ENCODE peak calls at places on chromosomes 11 and 22, in six cellular contexts. S is iPS DF 6.9, Q is BJ, T is SJCRH30, K is psoas muscle, E is testis. H is an unnamed sample. For H3K36me3, the result is how much of the 10 kb centered on the place peaks cover.

GRCh38 chr11:112961751-112962747 is 829 bp downstream of the NCAM1 start:
- DNase-seq in T (peak), K (peak), Q (no peak), S (no peak), E (peak), H (peak)

GRCh38 chr11:116563028-116563712 is 209.6 kb downstream of the BUD13 start:
- DNase-seq in S (no peak), T (no peak), E (peak), K (no peak), Q (no peak), H (no peak)

GRCh38 chr22:27985323-27986275 is 66.5 kb upstream of the PITPNB start:
- DNase-seq in T (no peak), E (peak), K (no peak), S (no peak), Q (no peak), H (no peak)

GRCh38 chr11:98674390-98674789 is 346.4 kb upstream of the CNTN5 start:
- DNase-seq in E (no peak), K (no peak), T (no peak), Q (no peak), S (no peak), H (no peak)

GRCh38 chr22:27654536-27655445 is 146.8 kb downstream of the MN1 start:
- DNase-seq in S (no peak), T (peak), Q (no peak), K (no peak), E (no peak), H (peak)

GRCh38 chr11:130031056-130031455 is 28.4 kb upstream of the PRDM10 start:
- DNase-seq in K (no peak), Q (no peak), T (no peak), E (no peak), S (no peak), H (no peak)

GRCh38 chr11:16321148-16321547 is 35.2 kb downstream of the SOX6 start:
- DNase-seq in Q (no peak), S (no peak), T (no peak), E (no peak), K (no peak), H (no peak)

GRCh38 chr11:69245491-69246345 is 48.2 kb upstream of the MYEOV start:
- DNase-seq in T (no peak), K (no peak), S (no peak), E (peak), Q (no peak), H (no peak)

GRCh38 chr11:7898666-7899283 is 32.3 kb downstream of the OR10A6 start:
- DNase-seq in Q (no peak), T (no peak), K (no peak), E (no peak), S (no peak), H (no peak)

GRCh38 chr11:34337016-34337415 is 20.8 kb downstream of the ABTB2 start:
- DNase-seq in K (no peak), E (no peak), Q (no peak), S (no peak), T (no peak), H (no peak)

GRCh38 chr11:73270089-73270854 is 1.9 kb upstream of the P2RY6 start:
- DNase-seq in S (no peak), E (no peak), K (no peak), T (no peak), Q (no peak), H (peak)

GRCh38 chr11:69465236-69466000 is 16.0 kb upstream of the LINC01488 start:
- DNase-seq in S (no peak), Q (no peak), K (peak), E (no peak), T (peak), H (no peak)

GRCh38 chr11:78050964-78051831 is 12.5 kb upstream of the THRSP start:
- DNase-seq in S (no peak), E (no peak), Q (peak), K (no peak), T (no peak), H (peak)

GRCh38 chr22:45677060-45677459 is 5.4 kb downstream of the ATXN10 start:
- DNase-seq in E (no peak), T (no peak), Q (no peak), K (no peak), S (no peak), H (no peak)

GRCh38 chr11:36420025-36420424 is 90.0 kb downstream of the TRAF6 start:
- DNase-seq in Q (no peak), E (no peak), K (no peak), T (no peak), S (no peak), H (no peak)

GRCh38 chr11:85590848-85591483 is 36.2 kb downstream of the DLG2 start:
- DNase-seq in Q (peak), T (no peak), K (no peak), S (no peak), E (no peak), H (peak)

GRCh38 chr11:117176186-117176585 is 2.4 kb upstream of the SIDT2 start:
- DNase-seq in E (peak), T (no peak), K (no peak), Q (no peak), S (no peak), H (no peak)

DNA sequence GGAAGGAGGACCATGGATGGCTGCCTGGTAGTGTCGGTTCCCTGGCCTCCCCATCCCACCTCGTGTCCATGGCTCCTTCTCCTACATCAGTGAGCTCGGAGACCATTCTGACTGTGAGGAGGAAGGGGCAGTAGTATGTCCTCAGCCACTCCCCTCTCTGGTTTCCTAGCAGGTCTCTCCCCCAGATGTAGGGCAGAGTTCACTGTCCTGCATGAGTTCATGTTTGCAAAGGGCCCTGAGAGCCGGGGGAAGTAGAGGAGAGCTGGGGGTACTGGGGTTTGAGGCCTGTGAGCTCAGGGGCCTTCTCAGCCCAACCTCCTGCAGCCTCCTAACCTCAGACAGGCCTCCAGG is 18.4 kb upstream of the ST3GAL4 start:
- DNase-seq in K (no peak), Q (no peak), E (no peak), T (no peak), S (no peak), H (no peak)
- H3K4me3 ChIP-seq in K (no peak), Q (no peak), E (no peak), T (no peak), S (no peak), H (no peak)

DNA sequence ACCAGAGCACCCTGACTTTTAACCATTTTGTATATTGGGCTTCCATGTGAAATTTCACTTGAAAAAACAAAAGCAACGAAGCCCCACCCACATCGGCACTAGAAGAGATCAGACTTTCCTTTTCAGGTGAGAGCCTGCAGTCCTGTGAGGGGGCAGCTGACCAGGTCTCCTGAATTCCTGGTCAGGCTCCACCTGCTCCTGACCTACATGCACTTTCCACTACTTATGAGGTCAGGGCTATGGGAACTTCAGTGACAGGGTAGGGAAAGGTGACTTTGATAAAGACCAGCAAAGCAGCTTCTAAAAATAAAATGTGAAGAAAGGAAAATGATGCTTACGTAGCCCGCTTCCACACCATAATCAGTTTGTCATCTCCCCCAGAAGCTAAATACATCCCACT is 24.7 kb downstream of the HIRA start:
- DNase-seq in K (no peak), T (no peak), E (no peak), Q (no peak), S (no peak), H (no peak)
- H3K36me3 ChIP-seq in K (under half), T (under half), E (under half), Q (under half), S (under half), H (under half)

GRCh38 chr11:3835100-3835485 is 5.7 kb downstream of the RHOG start:
- DNase-seq in S (no peak), E (no peak), K (no peak), T (no peak), Q (no peak), H (peak)

GRCh38 chr11:3838504-3838903 is 2.3 kb downstream of the RHOG start:
- DNase-seq in K (no peak), E (no peak), S (no peak), T (no peak), Q (no peak), H (no peak)

GRCh38 chr11:3837793-3838192 is 3.0 kb downstream of the RHOG start:
- DNase-seq in K (peak), S (no peak), Q (no peak), E (peak), T (no peak), H (peak)

GRCh38 chr11:3835752-3836151 is 5.0 kb downstream of the RHOG start:
- DNase-seq in K (no peak), Q (no peak), S (no peak), E (no peak), T (no peak), H (no peak)

GRCh38 chr11:3836903-3837302 is 3.9 kb downstream of the RHOG start:
- DNase-seq in E (no peak), Q (no peak), S (no peak), T (no peak), K (no peak), H (no peak)
- H3K4me3 ChIP-seq in E (no peak), Q (no peak), S (no peak), T (no peak), K (peak), H (no peak)

GRCh38 chr22:23256138-23256932 is 76.0 kb downstream of the BCR start:
- DNase-seq in Q (no peak), E (no peak), K (no peak), S (no peak), T (no peak), H (no peak)
- H3K36me3 ChIP-seq in Q (under half), E (under half), K (under half), S (under half), T (under half), H (under half)

GRCh38 chr22:17777005-17777716 is 2.9 kb upstream of the BID start:
- DNase-seq in K (peak), S (no peak), Q (no peak), T (no peak), E (no peak), H (no peak)

GRCh38 chr22:17775781-17776470 is 1.7 kb upstream of the BID start:
- DNase-seq in T (no peak), E (no peak), S (no peak), K (peak), Q (no peak), H (no peak)

GRCh38 chr22:17778412-17778976 is 4.2 kb upstream of the BID start:
- DNase-seq in S (no peak), K (peak), E (no peak), Q (no peak), T (no peak), H (no peak)

GRCh38 chr22:17779286-17780115 is 5.2 kb upstream of the BID start:
- DNase-seq in E (no peak), Q (no peak), S (no peak), K (peak), T (no peak), H (no peak)

GRCh38 chr22:17777717-17778044 is 3.4 kb upstream of the BID start:
- DNase-seq in T (no peak), S (no peak), E (no peak), K (no peak), Q (no peak), H (no peak)
- H3K4me3 ChIP-seq in T (no peak), S (no peak), E (no peak), K (peak), Q (no peak), H (no peak)

GRCh38 chr22:20094158-20094807 is 14.2 kb downstream of the DGCR8 start:
- DNase-seq in E (no peak), K (no peak), Q (no peak), T (no peak), S (no peak), H (no peak)
- H3K36me3 ChIP-seq in E (under half), K (under half), Q (under half), T (half or more), S (half or more), H (half or more)

GRCh38 chr11:66126808-66127555 is 56.9 kb downstream of the PACS1 start:
- DNase-seq in S (no peak), Q (peak), E (peak), T (no peak), K (peak), H (no peak)
- H3K4me3 ChIP-seq in S (no peak), Q (no peak), E (no peak), T (no peak), K (peak), H (no peak)